ENCODE peak calls at places on chromosomes 3 and 15, in nine cellular contexts. One of them, this sample, is unnamed.

GRCh38 chr15:75639191-75639708 is 774 bp downstream of the IMP3 start:
- DNase-seq in heart left ventricle: no peak
- DNase-seq in kidney: no peak
- DNase-seq in astrocyte of the spinal cord: no peak
- DNase-seq in astrocyte: peak
- DNase-seq in mammary epithelial cell: peak
- DNase-seq in CD4-positive, CD25-positive, alpha-beta regulatory T cell: no peak
- DNase-seq in colonic mucosa: no peak
- DNase-seq in pancreas: no peak
- DNase-seq in this sample: peak

GRCh38 chr3:112293368-112294321 is at the start of gene SLC9C1:
- DNase-seq in heart left ventricle: no peak
- DNase-seq in kidney: no peak
- DNase-seq in astrocyte of the spinal cord: peak
- DNase-seq in astrocyte: peak
- DNase-seq in mammary epithelial cell: peak
- DNase-seq in CD4-positive, CD25-positive, alpha-beta regulatory T cell: peak
- DNase-seq in colonic mucosa: peak
- DNase-seq in pancreas: no peak
- DNase-seq in this sample: peak

GRCh38 chr3:44722103-44722401 is 7.4 kb upstream of the ZNF501 start:
- DNase-seq in heart left ventricle: no peak
- DNase-seq in kidney: no peak
- DNase-seq in astrocyte of the spinal cord: no peak
- DNase-seq in astrocyte: no peak
- DNase-seq in mammary epithelial cell: no peak
- DNase-seq in CD4-positive, CD25-positive, alpha-beta regulatory T cell: no peak
- DNase-seq in colonic mucosa: no peak
- DNase-seq in pancreas: no peak
- DNase-seq in this sample: no peak

GRCh38 chr3:194270627-194271458 is 80.3 kb downstream of the CPN2 start:
- DNase-seq in heart left ventricle: peak
- DNase-seq in kidney: peak
- DNase-seq in astrocyte of the spinal cord: peak
- DNase-seq in astrocyte: peak
- DNase-seq in mammary epithelial cell: peak
- DNase-seq in CD4-positive, CD25-positive, alpha-beta regulatory T cell: no peak
- DNase-seq in colonic mucosa: peak
- DNase-seq in pancreas: peak
- DNase-seq in this sample: no peak

GRCh38 chr3:198071602-198072285 is 111.7 kb downstream of the LMLN start:
- DNase-seq in heart left ventricle: no peak
- DNase-seq in kidney: no peak
- DNase-seq in astrocyte of the spinal cord: peak
- DNase-seq in astrocyte: peak
- DNase-seq in mammary epithelial cell: peak
- DNase-seq in CD4-positive, CD25-positive, alpha-beta regulatory T cell: no peak
- DNase-seq in colonic mucosa: no peak
- DNase-seq in pancreas: no peak
- DNase-seq in this sample: peak

GRCh38 chr3:36763850-36764703 is at the start of gene DCLK3:
- DNase-seq in heart left ventricle: peak
- DNase-seq in kidney: no peak
- DNase-seq in astrocyte of the spinal cord: no peak
- DNase-seq in astrocyte: no peak
- DNase-seq in mammary epithelial cell: no peak
- DNase-seq in CD4-positive, CD25-positive, alpha-beta regulatory T cell: no peak
- DNase-seq in colonic mucosa: no peak
- DNase-seq in pancreas: peak
- DNase-seq in this sample: no peak

GRCh38 chr3:42600958-42601675 is 631 bp downstream of the NKTR start:
- DNase-seq in heart left ventricle: peak
- DNase-seq in kidney: peak
- DNase-seq in astrocyte of the spinal cord: peak
- DNase-seq in astrocyte: peak
- DNase-seq in mammary epithelial cell: peak
- DNase-seq in CD4-positive, CD25-positive, alpha-beta regulatory T cell: peak
- DNase-seq in colonic mucosa: peak
- DNase-seq in pancreas: peak
- DNase-seq in this sample: peak

GRCh38 chr15:50767332-50767861 is 1.9 kb upstream of the SPPL2A start:
- DNase-seq in heart left ventricle: peak
- DNase-seq in kidney: no peak
- DNase-seq in astrocyte of the spinal cord: no peak
- DNase-seq in astrocyte: no peak
- DNase-seq in mammary epithelial cell: no peak
- DNase-seq in CD4-positive, CD25-positive, alpha-beta regulatory T cell: no peak
- DNase-seq in colonic mucosa: peak
- DNase-seq in pancreas: no peak
- DNase-seq in this sample: peak

GRCh38 chr15:73127302-73127936 is 75.2 kb downstream of the NEO1 start:
- DNase-seq in heart left ventricle: no peak
- DNase-seq in kidney: no peak
- DNase-seq in astrocyte of the spinal cord: peak
- DNase-seq in astrocyte: peak
- DNase-seq in mammary epithelial cell: peak
- DNase-seq in CD4-positive, CD25-positive, alpha-beta regulatory T cell: no peak
- DNase-seq in colonic mucosa: peak
- DNase-seq in pancreas: no peak
- DNase-seq in this sample: peak

GRCh38 chr3:172259726-172260248 is 188.5 kb downstream of the GHSR start:
- DNase-seq in heart left ventricle: no peak
- DNase-seq in kidney: no peak
- DNase-seq in astrocyte of the spinal cord: no peak
- DNase-seq in astrocyte: no peak
- DNase-seq in mammary epithelial cell: no peak
- DNase-seq in CD4-positive, CD25-positive, alpha-beta regulatory T cell: no peak
- DNase-seq in colonic mucosa: no peak
- DNase-seq in pancreas: no peak
- DNase-seq in this sample: no peak

GRCh38 chr3:150293401-150294001 is 114.6 kb upstream of the TSC22D2 start:
- DNase-seq in heart left ventricle: no peak
- DNase-seq in kidney: no peak
- DNase-seq in astrocyte of the spinal cord: peak
- DNase-seq in astrocyte: peak
- DNase-seq in mammary epithelial cell: no peak
- DNase-seq in CD4-positive, CD25-positive, alpha-beta regulatory T cell: no peak
- DNase-seq in colonic mucosa: no peak
- DNase-seq in pancreas: no peak
- DNase-seq in this sample: peak

GRCh38 chr3:13145131-13145825 is 72.0 kb upstream of the IQSEC1 start:
- DNase-seq in heart left ventricle: no peak
- DNase-seq in kidney: peak
- DNase-seq in astrocyte of the spinal cord: no peak
- DNase-seq in astrocyte: no peak
- DNase-seq in mammary epithelial cell: no peak
- DNase-seq in CD4-positive, CD25-positive, alpha-beta regulatory T cell: no peak
- DNase-seq in colonic mucosa: no peak
- DNase-seq in pancreas: no peak
- DNase-seq in this sample: no peak

GRCh38 chr15:63402498-63403253 is 21.0 kb upstream of the CA12 start:
- DNase-seq in heart left ventricle: no peak
- DNase-seq in kidney: no peak
- DNase-seq in astrocyte of the spinal cord: peak
- DNase-seq in astrocyte: peak
- DNase-seq in mammary epithelial cell: peak
- DNase-seq in CD4-positive, CD25-positive, alpha-beta regulatory T cell: peak
- DNase-seq in colonic mucosa: no peak
- DNase-seq in pancreas: no peak
- DNase-seq in this sample: peak

GRCh38 chr15:96166223-96167200 is 164.0 kb upstream of the NR2F2 start:
- DNase-seq in heart left ventricle: no peak
- DNase-seq in kidney: no peak
- DNase-seq in astrocyte of the spinal cord: peak
- DNase-seq in astrocyte: peak
- DNase-seq in mammary epithelial cell: no peak
- DNase-seq in CD4-positive, CD25-positive, alpha-beta regulatory T cell: no peak
- DNase-seq in colonic mucosa: no peak
- DNase-seq in pancreas: no peak
- DNase-seq in this sample: no peak
- H3K4me3 ChIP-seq in heart left ventricle: no peak
- H3K4me3 ChIP-seq in kidney: no peak
- H3K4me3 ChIP-seq in astrocyte of the spinal cord: no peak
- H3K4me3 ChIP-seq in astrocyte: no peak
- H3K4me3 ChIP-seq in mammary epithelial cell: no peak
- H3K4me3 ChIP-seq in CD4-positive, CD25-positive, alpha-beta regulatory T cell: no peak
- H3K4me3 ChIP-seq in colonic mucosa: no peak
- H3K4me3 ChIP-seq in pancreas: no peak
- H3K4me3 ChIP-seq in this sample: no peak

GRCh38 chr3:142225885-142226215 is 465 bp upstream of the GK5 start:
- DNase-seq in heart left ventricle: no peak
- DNase-seq in kidney: no peak
- DNase-seq in astrocyte of the spinal cord: no peak
- DNase-seq in astrocyte: no peak
- DNase-seq in mammary epithelial cell: no peak
- DNase-seq in CD4-positive, CD25-positive, alpha-beta regulatory T cell: no peak
- DNase-seq in colonic mucosa: no peak
- DNase-seq in pancreas: no peak
- DNase-seq in this sample: no peak
- H3K4me3 ChIP-seq in heart left ventricle: peak
- H3K4me3 ChIP-seq in kidney: peak
- H3K4me3 ChIP-seq in astrocyte of the spinal cord: peak
- H3K4me3 ChIP-seq in astrocyte: peak
- H3K4me3 ChIP-seq in mammary epithelial cell: peak
- H3K4me3 ChIP-seq in CD4-positive, CD25-positive, alpha-beta regulatory T cell: peak
- H3K4me3 ChIP-seq in colonic mucosa: peak
- H3K4me3 ChIP-seq in pancreas: peak
- H3K4me3 ChIP-seq in this sample: peak

DNA sequence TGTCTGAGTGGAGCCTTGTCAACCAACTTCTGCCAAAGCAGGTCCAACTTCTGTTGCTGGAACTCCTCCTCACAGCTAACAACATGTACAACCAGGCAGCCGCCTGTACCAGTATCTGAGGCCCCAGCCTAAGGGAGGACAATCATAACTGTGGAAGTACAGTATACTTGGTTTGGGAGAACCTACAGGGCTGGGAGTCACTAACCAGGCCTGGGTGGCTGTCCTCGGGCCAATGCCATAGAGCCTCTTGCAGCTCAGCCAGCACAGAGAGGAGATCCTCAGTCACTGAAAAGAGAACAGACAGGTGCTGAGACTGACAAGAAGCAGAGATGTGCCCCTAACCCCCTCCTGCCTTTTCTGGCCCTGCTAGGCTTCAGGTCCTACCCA is 1.2 kb downstream of the DALRD3 start:
- DNase-seq in heart left ventricle: no peak
- DNase-seq in kidney: peak
- DNase-seq in astrocyte of the spinal cord: no peak
- DNase-seq in astrocyte: no peak
- DNase-seq in mammary epithelial cell: no peak
- DNase-seq in CD4-positive, CD25-positive, alpha-beta regulatory T cell: no peak
- DNase-seq in colonic mucosa: no peak
- DNase-seq in pancreas: no peak
- DNase-seq in this sample: no peak
- H3K4me3 ChIP-seq in heart left ventricle: peak
- H3K4me3 ChIP-seq in kidney: peak
- H3K4me3 ChIP-seq in astrocyte of the spinal cord: peak
- H3K4me3 ChIP-seq in astrocyte: peak
- H3K4me3 ChIP-seq in mammary epithelial cell: peak
- H3K4me3 ChIP-seq in CD4-positive, CD25-positive, alpha-beta regulatory T cell: peak
- H3K4me3 ChIP-seq in colonic mucosa: peak
- H3K4me3 ChIP-seq in pancreas: peak
- H3K4me3 ChIP-seq in this sample: peak

GRCh38 chr3:81778678-81779182 is 17.3 kb upstream of the GBE1 start:
- DNase-seq in heart left ventricle: no peak
- DNase-seq in kidney: no peak
- DNase-seq in astrocyte of the spinal cord: peak
- DNase-seq in astrocyte: peak
- DNase-seq in mammary epithelial cell: no peak
- DNase-seq in CD4-positive, CD25-positive, alpha-beta regulatory T cell: no peak
- DNase-seq in colonic mucosa: no peak
- DNase-seq in pancreas: no peak
- DNase-seq in this sample: no peak
- H3K4me3 ChIP-seq in heart left ventricle: no peak
- H3K4me3 ChIP-seq in kidney: no peak
- H3K4me3 ChIP-seq in astrocyte of the spinal cord: no peak
- H3K4me3 ChIP-seq in astrocyte: no peak
- H3K4me3 ChIP-seq in mammary epithelial cell: no peak
- H3K4me3 ChIP-seq in CD4-positive, CD25-positive, alpha-beta regulatory T cell: no peak
- H3K4me3 ChIP-seq in colonic mucosa: no peak
- H3K4me3 ChIP-seq in pancreas: no peak
- H3K4me3 ChIP-seq in this sample: no peak

GRCh38 chr3:183449791-183450190 is 21.4 kb upstream of the MCF2L2 start:
- DNase-seq in heart left ventricle: no peak
- DNase-seq in kidney: no peak
- DNase-seq in astrocyte of the spinal cord: no peak
- DNase-seq in astrocyte: peak
- DNase-seq in mammary epithelial cell: no peak
- DNase-seq in CD4-positive, CD25-positive, alpha-beta regulatory T cell: no peak
- DNase-seq in colonic mucosa: no peak
- DNase-seq in pancreas: no peak
- DNase-seq in this sample: no peak

GRCh38 chr3:183446838-183447205 is 18.4 kb upstream of the MCF2L2 start:
- DNase-seq in heart left ventricle: no peak
- DNase-seq in kidney: no peak
- DNase-seq in astrocyte of the spinal cord: no peak
- DNase-seq in astrocyte: no peak
- DNase-seq in mammary epithelial cell: no peak
- DNase-seq in CD4-positive, CD25-positive, alpha-beta regulatory T cell: no peak
- DNase-seq in colonic mucosa: no peak
- DNase-seq in pancreas: no peak
- DNase-seq in this sample: no peak

GRCh38 chr3:183448369-183449128 is 20.1 kb upstream of the MCF2L2 start:
- DNase-seq in heart left ventricle: no peak
- DNase-seq in kidney: no peak
- DNase-seq in astrocyte of the spinal cord: no peak
- DNase-seq in astrocyte: no peak
- DNase-seq in mammary epithelial cell: no peak
- DNase-seq in CD4-positive, CD25-positive, alpha-beta regulatory T cell: no peak
- DNase-seq in colonic mucosa: no peak
- DNase-seq in pancreas: no peak
- DNase-seq in this sample: no peak

GRCh38 chr3:183447206-183448001 is 19.0 kb upstream of the MCF2L2 start:
- DNase-seq in heart left ventricle: peak
- DNase-seq in kidney: peak
- DNase-seq in astrocyte of the spinal cord: peak
- DNase-seq in astrocyte: peak
- DNase-seq in mammary epithelial cell: peak
- DNase-seq in CD4-positive, CD25-positive, alpha-beta regulatory T cell: peak
- DNase-seq in colonic mucosa: peak
- DNase-seq in pancreas: peak
- DNase-seq in this sample: peak

GRCh38 chr3:183449391-183449790 is 21.0 kb upstream of the MCF2L2 start:
- DNase-seq in heart left ventricle: no peak
- DNase-seq in kidney: no peak
- DNase-seq in astrocyte of the spinal cord: peak
- DNase-seq in astrocyte: peak
- DNase-seq in mammary epithelial cell: no peak
- DNase-seq in CD4-positive, CD25-positive, alpha-beta regulatory T cell: no peak
- DNase-seq in colonic mucosa: no peak
- DNase-seq in pancreas: no peak
- DNase-seq in this sample: no peak
- H3K4me3 ChIP-seq in heart left ventricle: peak
- H3K4me3 ChIP-seq in kidney: peak
- H3K4me3 ChIP-seq in astrocyte of the spinal cord: no peak
- H3K4me3 ChIP-seq in astrocyte: no peak
- H3K4me3 ChIP-seq in mammary epithelial cell: no peak
- H3K4me3 ChIP-seq in CD4-positive, CD25-positive, alpha-beta regulatory T cell: peak
- H3K4me3 ChIP-seq in colonic mucosa: no peak
- H3K4me3 ChIP-seq in pancreas: no peak
- H3K4me3 ChIP-seq in this sample: no peak

DNA sequence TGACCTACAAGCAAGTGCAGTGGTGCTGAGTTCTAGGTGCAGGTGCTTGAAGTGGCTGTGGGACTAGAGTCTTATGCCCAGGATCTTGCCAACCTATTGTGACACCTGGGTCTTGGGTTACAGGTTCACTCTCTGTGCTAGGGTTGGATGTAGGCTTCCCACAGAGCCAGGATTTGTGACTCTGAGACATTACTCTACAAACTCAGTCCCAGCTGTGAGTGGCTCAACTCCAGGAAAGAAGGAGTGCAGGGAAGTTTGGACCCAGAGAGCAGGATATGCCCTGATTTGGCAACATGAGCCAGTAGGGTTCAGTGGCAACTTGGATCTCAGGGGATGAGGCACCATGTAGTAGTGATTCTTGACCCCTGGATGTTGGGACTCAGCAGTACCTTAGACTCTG is 182.2 kb downstream of the LPP start:
- DNase-seq in heart left ventricle: no peak
- DNase-seq in kidney: no peak
- DNase-seq in astrocyte of the spinal cord: no peak
- DNase-seq in astrocyte: no peak
- DNase-seq in mammary epithelial cell: no peak
- DNase-seq in CD4-positive, CD25-positive, alpha-beta regulatory T cell: no peak
- DNase-seq in colonic mucosa: no peak
- DNase-seq in pancreas: no peak
- DNase-seq in this sample: no peak
- H3K4me3 ChIP-seq in heart left ventricle: no peak
- H3K4me3 ChIP-seq in kidney: no peak
- H3K4me3 ChIP-seq in astrocyte of the spinal cord: no peak
- H3K4me3 ChIP-seq in astrocyte: no peak
- H3K4me3 ChIP-seq in mammary epithelial cell: no peak
- H3K4me3 ChIP-seq in CD4-positive, CD25-positive, alpha-beta regulatory T cell: no peak
- H3K4me3 ChIP-seq in colonic mucosa: no peak
- H3K4me3 ChIP-seq in pancreas: no peak
- H3K4me3 ChIP-seq in this sample: no peak

This sample was measured in bronchial epithelial cell.